ENCODE peak calls at places on chromosomes 12 and 14, in nine cellular contexts. N is epithelial cell of esophagus, R is suprapubic skin, L is upper lobe of right lung, T is fibroblast of mammary gland, F is A673, O is PC-3, C is stomach, Z is fibroblast of pulmonary artery. A is an unnamed sample.
A peak's percentile ranks its signal among the peaks of the same experiment; 100 is the strongest.

GRCh38 chr14:105045710-105046326 is 19.4 kb downstream of the GPR132 start:
- DNase-seq in N (peak; percentile 78), R (peak; percentile 95), L (peak; percentile 96), T (peak; percentile 74), F (peak; percentile 90), O (peak; percentile 92), C (peak; percentile 96), Z (peak; percentile 83), A (no peak)

GRCh38 chr14:102940729-102941362 is 18.4 kb downstream of the AMN start:
- DNase-seq in N (no peak), R (no peak), L (no peak), T (no peak), F (no peak), O (no peak), C (no peak), Z (no peak), A (no peak)

GRCh38 chr12:90062799-90063198 is 354.2 kb upstream of the ATP2B1 start:
- DNase-seq in N (peak; percentile 68), R (no peak), L (no peak), T (peak; percentile 12), F (peak; percentile 50), O (peak; percentile 30), C (no peak), Z (no peak), A (no peak)

GRCh38 chr14:102255401-102256190 is 49.4 kb downstream of the MOK start:
- DNase-seq in N (peak; percentile 41), R (peak; percentile 24), L (peak; percentile 46), T (peak; percentile 58), F (no peak), O (no peak), C (no peak), Z (peak; percentile 83), A (no peak)

GRCh38 chr12:120849765-120850164 is 54.4 kb downstream of the SPPL3 start:
- DNase-seq in N (peak; percentile 92), R (no peak), L (no peak), T (peak; percentile 51), F (no peak), O (peak; percentile 86), C (no peak), Z (peak; percentile 42), A (no peak)

GRCh38 chr14:68137704-68138619 is 318.4 kb downstream of the RAD51B start:
- DNase-seq in N (peak; percentile 100), R (peak; percentile 69), L (no peak), T (peak; percentile 96), F (peak; percentile 98), O (peak; percentile 98), C (peak; percentile 32), Z (peak; percentile 96), A (peak; percentile 96)

GRCh38 chr12:29901585-29901984 is 117.8 kb upstream of the TMTC1 start:
- DNase-seq in N (no peak), R (no peak), L (no peak), T (peak; percentile 1), F (no peak), O (peak; percentile 31), C (no peak), Z (no peak), A (no peak)

GRCh38 chr12:80352476-80352875 is 91.6 kb upstream of the PTPRQ start:
- DNase-seq in N (peak; percentile 45), R (no peak), L (no peak), T (peak; percentile 22), F (peak; percentile 55), O (peak; percentile 32), C (no peak), Z (no peak), A (no peak)

DNA sequence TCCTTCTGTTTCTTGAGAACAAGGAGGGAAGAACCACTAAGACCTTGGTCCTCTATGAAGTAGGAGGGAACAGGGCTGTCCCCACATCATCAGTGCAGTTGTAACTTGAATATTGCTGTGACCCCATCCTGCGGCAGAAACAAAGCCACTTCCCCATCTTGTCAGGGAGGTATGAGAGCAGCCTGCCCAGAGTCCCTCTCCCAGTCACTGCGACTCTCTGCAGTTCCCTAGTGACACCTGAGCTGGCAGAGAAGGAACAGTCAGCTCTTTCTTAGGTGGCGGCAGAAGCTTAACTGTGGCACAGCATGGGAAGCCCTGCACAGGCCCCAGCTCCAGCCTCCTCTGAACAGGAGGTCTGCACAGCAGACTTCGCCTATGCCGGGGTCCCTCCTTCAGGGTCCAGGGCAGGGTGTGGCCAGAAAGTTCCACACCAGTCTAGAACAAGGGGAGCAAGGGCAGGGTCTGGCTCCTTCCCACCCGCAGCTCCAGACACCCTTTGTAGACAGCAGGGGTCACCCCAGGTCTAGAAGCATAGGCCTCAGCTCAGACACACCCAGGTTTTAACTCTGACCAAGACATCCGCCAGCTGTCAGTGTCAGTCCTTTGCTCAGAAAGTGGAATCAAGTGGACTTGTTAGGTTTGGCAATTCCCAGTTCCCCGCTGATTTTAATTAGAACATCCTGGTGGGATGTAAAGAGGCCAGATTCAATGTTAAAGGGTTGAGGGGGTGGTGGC is 36.8 kb downstream of the DEGS2 start:
- DNase-seq in N (no peak), R (no peak), L (no peak), T (no peak), F (no peak), O (no peak), C (no peak), Z (no peak), A (no peak)
- TF ChIP-seq CTCF in N (no peak), R (no peak), L (no peak), T (no peak), F (no peak), O (peak; percentile 25), C (no peak), Z (no peak), A (no peak)

GRCh38 chr12:49088190-49088931 is 6.2 kb downstream of the DHH start:
- DNase-seq in N (peak; percentile 93), R (peak; percentile 77), L (peak; percentile 81), T (peak; percentile 91), F (peak; percentile 93), O (peak; percentile 95), C (peak; percentile 66), Z (peak; percentile 96), A (peak; percentile 71)
- H3K4me3 ChIP-seq in N (no peak overlapping the region), R (peak overlapping the region; percentile 1), L (no peak overlapping the region), T (no peak overlapping the region), F (peak overlapping the region; percentile 34), O (peak overlapping the region; percentile 59), C (no peak overlapping the region), Z (peak overlapping the region; percentile 11), A (no peak overlapping the region)

DNA sequence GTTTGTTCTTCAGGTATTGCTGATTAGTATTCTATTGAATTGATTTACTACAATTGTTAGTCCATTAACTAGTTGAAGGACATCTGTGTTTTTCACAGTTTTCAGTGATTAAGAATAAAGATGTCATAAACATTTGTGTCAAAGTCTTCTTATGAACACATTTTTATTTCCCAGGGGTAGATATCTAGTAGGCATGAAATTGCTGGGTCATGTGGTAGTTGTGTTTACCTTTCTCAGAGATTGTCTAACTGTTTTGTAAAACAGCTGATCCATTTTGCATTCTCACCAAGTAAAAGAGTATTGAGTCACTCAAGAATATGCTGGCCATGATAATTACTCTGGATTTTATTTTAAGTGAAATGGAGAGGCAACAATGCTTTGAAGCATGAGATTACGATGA is 1145.3 kb downstream of the FSCB start:
- DNase-seq in N (no peak), R (no peak), L (no peak), T (no peak), F (no peak), O (no peak), C (no peak), Z (no peak), A (no peak)
- TF ChIP-seq CTCF in N (no peak), R (no peak), L (no peak), T (no peak), F (no peak), O (no peak), C (no peak), Z (no peak), A (no peak)

GRCh38 chr14:64878775-64879634 is 702 bp downstream of the SPTB start:
- DNase-seq in N (no peak), R (peak; percentile 60), L (peak; percentile 63), T (no peak), F (no peak), O (no peak), C (no peak), Z (no peak), A (no peak)
- H3K4me3 ChIP-seq in N (no peak overlapping the region), R (peak overlapping the region; percentile 54), L (peak overlapping the region; percentile 60), T (no peak overlapping the region), F (peak overlapping the region; percentile 62), O (peak overlapping the region; percentile 69), C (peak overlapping the region; percentile 60), Z (no peak overlapping the region), A (no peak overlapping the region)